ENCODE peak calls at places on chromosomes 11 and 22, in nine cellular contexts. One of them, this sample, is unnamed.

GRCh38 chr22:43887391-43887790 is 4.4 kb downstream of the PNPLA5 start:
- DNase-seq in mesothelial cell of epicardium: no peak
- DNase-seq in mucosa of descending colon: no peak
- DNase-seq in fibroblast of lung: no peak
- DNase-seq in tibial artery: no peak
- DNase-seq in foreskin fibroblast: no peak
- DNase-seq in psoas muscle: peak
- DNase-seq in fibroblast of villous mesenchyme: no peak
- DNase-seq in fibroblast of pulmonary artery: no peak
- DNase-seq in this sample: no peak

GRCh38 chr11:74220376-74220775 is 49.3 kb downstream of the PPME1 start:
- DNase-seq in mesothelial cell of epicardium: no peak
- DNase-seq in mucosa of descending colon: no peak
- DNase-seq in fibroblast of lung: peak
- DNase-seq in tibial artery: no peak
- DNase-seq in foreskin fibroblast: no peak
- DNase-seq in psoas muscle: no peak
- DNase-seq in fibroblast of villous mesenchyme: peak
- DNase-seq in fibroblast of pulmonary artery: peak
- DNase-seq in this sample: no peak

GRCh38 chr11:19777342-19778102 is 64.9 kb downstream of the NAV2 start:
- DNase-seq in mesothelial cell of epicardium: no peak
- DNase-seq in mucosa of descending colon: peak
- DNase-seq in fibroblast of lung: peak
- DNase-seq in tibial artery: no peak
- DNase-seq in foreskin fibroblast: no peak
- DNase-seq in psoas muscle: no peak
- DNase-seq in fibroblast of villous mesenchyme: peak
- DNase-seq in fibroblast of pulmonary artery: peak
- DNase-seq in this sample: no peak

GRCh38 chr11:1358286-1358685 is 31.4 kb upstream of the BRSK2 start:
- DNase-seq in mesothelial cell of epicardium: no peak
- DNase-seq in mucosa of descending colon: peak
- DNase-seq in fibroblast of lung: no peak
- DNase-seq in tibial artery: no peak
- DNase-seq in foreskin fibroblast: no peak
- DNase-seq in psoas muscle: peak
- DNase-seq in fibroblast of villous mesenchyme: peak
- DNase-seq in fibroblast of pulmonary artery: peak
- DNase-seq in this sample: no peak

GRCh38 chr11:125082611-125083311 is 19.7 kb downstream of the SLC37A2 start:
- DNase-seq in mesothelial cell of epicardium: no peak
- DNase-seq in mucosa of descending colon: no peak
- DNase-seq in fibroblast of lung: peak
- DNase-seq in tibial artery: no peak
- DNase-seq in foreskin fibroblast: peak
- DNase-seq in psoas muscle: no peak
- DNase-seq in fibroblast of villous mesenchyme: peak
- DNase-seq in fibroblast of pulmonary artery: peak
- DNase-seq in this sample: no peak

GRCh38 chr11:3808846-3809623 is 675 bp downstream of the PGAP2 start:
- DNase-seq in mesothelial cell of epicardium: no peak
- DNase-seq in mucosa of descending colon: peak
- DNase-seq in fibroblast of lung: peak
- DNase-seq in tibial artery: no peak
- DNase-seq in foreskin fibroblast: peak
- DNase-seq in psoas muscle: no peak
- DNase-seq in fibroblast of villous mesenchyme: peak
- DNase-seq in fibroblast of pulmonary artery: peak
- DNase-seq in this sample: no peak

GRCh38 chr11:110472858-110473257 is 43.1 kb downstream of the FDX1 start:
- DNase-seq in mesothelial cell of epicardium: no peak
- DNase-seq in mucosa of descending colon: no peak
- DNase-seq in fibroblast of lung: peak
- DNase-seq in tibial artery: no peak
- DNase-seq in foreskin fibroblast: peak
- DNase-seq in psoas muscle: no peak
- DNase-seq in fibroblast of villous mesenchyme: peak
- DNase-seq in fibroblast of pulmonary artery: peak
- DNase-seq in this sample: no peak

GRCh38 chr11:17786824-17787525 is 52.4 kb downstream of the KCNC1 start:
- DNase-seq in mesothelial cell of epicardium: no peak
- DNase-seq in mucosa of descending colon: no peak
- DNase-seq in fibroblast of lung: peak
- DNase-seq in tibial artery: no peak
- DNase-seq in foreskin fibroblast: peak
- DNase-seq in psoas muscle: peak
- DNase-seq in fibroblast of villous mesenchyme: peak
- DNase-seq in fibroblast of pulmonary artery: peak
- DNase-seq in this sample: no peak

GRCh38 chr11:8201524-8202365 is 32.9 kb upstream of the RIC3 start:
- DNase-seq in mesothelial cell of epicardium: no peak
- DNase-seq in mucosa of descending colon: no peak
- DNase-seq in fibroblast of lung: no peak
- DNase-seq in tibial artery: no peak
- DNase-seq in foreskin fibroblast: no peak
- DNase-seq in psoas muscle: no peak
- DNase-seq in fibroblast of villous mesenchyme: no peak
- DNase-seq in fibroblast of pulmonary artery: no peak
- DNase-seq in this sample: no peak

DNA sequence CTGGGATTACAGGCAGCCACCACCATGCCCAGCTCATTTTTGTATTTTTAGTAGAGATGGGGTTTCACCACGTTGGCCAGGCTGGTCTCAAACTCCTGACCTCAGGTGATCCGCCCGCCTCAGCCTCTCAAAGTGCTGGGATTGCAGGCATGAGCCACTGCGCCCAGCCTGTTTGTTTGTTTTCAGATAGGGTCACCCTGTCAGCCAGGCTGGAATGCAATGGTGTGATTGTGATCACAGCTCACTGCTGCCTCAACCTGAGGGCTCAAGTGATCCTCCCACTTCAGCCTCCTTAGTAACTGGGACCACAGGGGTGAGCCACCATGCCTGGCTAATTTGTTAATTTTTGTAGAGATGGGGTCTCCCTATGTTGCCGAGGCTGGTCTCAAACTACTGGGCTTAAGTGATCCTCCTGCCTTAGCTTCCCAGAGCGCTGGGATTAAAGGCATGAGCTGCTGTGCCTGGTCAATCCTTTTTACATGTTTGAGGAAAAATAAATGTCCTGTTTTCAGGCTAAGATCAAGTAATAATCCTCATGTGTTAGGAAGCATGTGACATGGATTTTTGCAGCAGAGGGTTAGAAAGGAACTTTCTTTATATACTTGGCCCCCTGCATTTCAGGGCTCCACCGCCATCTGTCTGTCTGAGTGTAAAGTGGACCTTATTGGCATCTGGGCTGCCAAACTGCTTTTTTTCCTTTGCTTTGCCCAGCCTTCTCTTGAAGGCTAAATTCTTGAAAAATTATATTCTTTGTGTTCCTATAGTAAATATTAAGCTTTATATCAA is 4.8 kb upstream of the SLC3A2 start:
- DNase-seq in mesothelial cell of epicardium: no peak
- DNase-seq in mucosa of descending colon: no peak
- DNase-seq in fibroblast of lung: no peak
- DNase-seq in tibial artery: no peak
- DNase-seq in foreskin fibroblast: no peak
- DNase-seq in psoas muscle: no peak
- DNase-seq in fibroblast of villous mesenchyme: no peak
- DNase-seq in fibroblast of pulmonary artery: no peak
- DNase-seq in this sample: no peak
- TF ChIP-seq CTCF in mesothelial cell of epicardium: no peak
- TF ChIP-seq CTCF in mucosa of descending colon: no peak
- TF ChIP-seq CTCF in fibroblast of lung: no peak
- TF ChIP-seq CTCF in tibial artery: no peak
- TF ChIP-seq CTCF in foreskin fibroblast: no peak
- TF ChIP-seq CTCF in psoas muscle: no peak
- TF ChIP-seq CTCF in fibroblast of villous mesenchyme: no peak
- TF ChIP-seq CTCF in fibroblast of pulmonary artery: no peak
- TF ChIP-seq CTCF in this sample: no peak

GRCh38 chr22:39384750-39385480 is 14.7 kb upstream of the TAB1 start:
- DNase-seq in mesothelial cell of epicardium: no peak
- DNase-seq in mucosa of descending colon: no peak
- DNase-seq in fibroblast of lung: no peak
- DNase-seq in tibial artery: no peak
- DNase-seq in foreskin fibroblast: no peak
- DNase-seq in psoas muscle: no peak
- DNase-seq in fibroblast of villous mesenchyme: peak
- DNase-seq in fibroblast of pulmonary artery: peak
- DNase-seq in this sample: no peak
- TF ChIP-seq CTCF in mesothelial cell of epicardium: no peak
- TF ChIP-seq CTCF in mucosa of descending colon: no peak
- TF ChIP-seq CTCF in fibroblast of lung: peak
- TF ChIP-seq CTCF in tibial artery: no peak
- TF ChIP-seq CTCF in foreskin fibroblast: peak
- TF ChIP-seq CTCF in psoas muscle: peak
- TF ChIP-seq CTCF in fibroblast of villous mesenchyme: peak
- TF ChIP-seq CTCF in fibroblast of pulmonary artery: peak
- TF ChIP-seq CTCF in this sample: no peak

GRCh38 chr11:9756878-9757277 is 93.0 kb downstream of the SWAP70 start:
- DNase-seq in mesothelial cell of epicardium: no peak
- DNase-seq in mucosa of descending colon: no peak
- DNase-seq in fibroblast of lung: no peak
- DNase-seq in tibial artery: no peak
- DNase-seq in foreskin fibroblast: no peak
- DNase-seq in psoas muscle: no peak
- DNase-seq in fibroblast of villous mesenchyme: no peak
- DNase-seq in fibroblast of pulmonary artery: no peak
- DNase-seq in this sample: no peak

GRCh38 chr11:9760180-9760550 is 96.3 kb downstream of the SWAP70 start:
- DNase-seq in mesothelial cell of epicardium: no peak
- DNase-seq in mucosa of descending colon: peak
- DNase-seq in fibroblast of lung: peak
- DNase-seq in tibial artery: peak
- DNase-seq in foreskin fibroblast: peak
- DNase-seq in psoas muscle: peak
- DNase-seq in fibroblast of villous mesenchyme: peak
- DNase-seq in fibroblast of pulmonary artery: peak
- DNase-seq in this sample: no peak

GRCh38 chr11:9757809-9758675 is 94.2 kb downstream of the SWAP70 start:
- DNase-seq in mesothelial cell of epicardium: peak
- DNase-seq in mucosa of descending colon: peak
- DNase-seq in fibroblast of lung: peak
- DNase-seq in tibial artery: peak
- DNase-seq in foreskin fibroblast: peak
- DNase-seq in psoas muscle: peak
- DNase-seq in fibroblast of villous mesenchyme: peak
- DNase-seq in fibroblast of pulmonary artery: peak
- DNase-seq in this sample: peak

GRCh38 chr11:9759519-9760179 is 95.8 kb downstream of the SWAP70 start:
- DNase-seq in mesothelial cell of epicardium: no peak
- DNase-seq in mucosa of descending colon: peak
- DNase-seq in fibroblast of lung: peak
- DNase-seq in tibial artery: peak
- DNase-seq in foreskin fibroblast: peak
- DNase-seq in psoas muscle: peak
- DNase-seq in fibroblast of villous mesenchyme: peak
- DNase-seq in fibroblast of pulmonary artery: peak
- DNase-seq in this sample: peak

DNA sequence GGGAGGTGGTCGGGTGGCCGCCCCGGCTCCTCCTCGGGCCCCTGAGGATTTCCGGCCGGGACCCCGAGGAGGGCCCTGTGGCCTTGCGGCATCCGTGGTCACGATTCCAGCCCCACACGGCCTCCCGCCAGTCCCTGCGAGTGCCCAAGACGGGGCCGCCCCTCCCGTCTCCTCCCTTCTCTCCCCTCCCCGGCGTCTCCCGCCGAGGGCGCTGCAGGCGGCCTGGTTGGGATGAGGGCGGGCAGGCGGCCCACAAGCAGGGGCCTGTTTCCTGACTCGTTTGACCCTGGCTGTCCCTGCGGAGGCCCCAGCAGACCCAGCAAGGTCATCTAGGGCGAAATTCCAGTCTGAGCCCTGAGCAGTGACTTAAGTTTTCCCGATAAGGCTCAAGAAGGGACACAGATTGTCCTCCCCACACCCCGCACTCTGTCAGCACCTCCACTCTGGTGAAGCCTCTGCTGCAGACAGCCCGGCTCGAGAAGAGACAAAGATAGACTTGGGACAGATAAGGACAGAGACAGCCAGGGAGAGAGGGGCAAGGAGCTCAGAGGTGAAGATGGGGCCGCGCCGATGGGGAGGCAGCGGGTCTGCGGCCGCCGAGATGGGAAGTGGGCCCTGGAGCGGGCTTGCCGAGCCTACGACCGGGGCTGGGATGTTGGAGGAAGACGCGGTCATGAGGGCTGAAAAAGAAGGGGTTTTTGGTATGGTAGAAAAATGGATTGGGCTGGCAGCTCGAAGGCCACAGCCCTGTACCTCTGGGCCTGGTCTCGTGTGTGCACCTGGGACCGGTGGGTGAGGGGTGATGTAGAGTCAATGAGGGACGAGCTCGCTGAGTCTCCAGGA is 95.0 kb downstream of the SWAP70 start:
- DNase-seq in mesothelial cell of epicardium: peak
- DNase-seq in mucosa of descending colon: peak
- DNase-seq in fibroblast of lung: peak
- DNase-seq in tibial artery: peak
- DNase-seq in foreskin fibroblast: peak
- DNase-seq in psoas muscle: peak
- DNase-seq in fibroblast of villous mesenchyme: peak
- DNase-seq in fibroblast of pulmonary artery: peak
- DNase-seq in this sample: peak
- TF ChIP-seq CTCF in mesothelial cell of epicardium: no peak
- TF ChIP-seq CTCF in mucosa of descending colon: no peak
- TF ChIP-seq CTCF in fibroblast of lung: peak
- TF ChIP-seq CTCF in tibial artery: no peak
- TF ChIP-seq CTCF in foreskin fibroblast: peak
- TF ChIP-seq CTCF in psoas muscle: peak
- TF ChIP-seq CTCF in fibroblast of villous mesenchyme: peak
- TF ChIP-seq CTCF in fibroblast of pulmonary artery: peak
- TF ChIP-seq CTCF in this sample: no peak

DNA sequence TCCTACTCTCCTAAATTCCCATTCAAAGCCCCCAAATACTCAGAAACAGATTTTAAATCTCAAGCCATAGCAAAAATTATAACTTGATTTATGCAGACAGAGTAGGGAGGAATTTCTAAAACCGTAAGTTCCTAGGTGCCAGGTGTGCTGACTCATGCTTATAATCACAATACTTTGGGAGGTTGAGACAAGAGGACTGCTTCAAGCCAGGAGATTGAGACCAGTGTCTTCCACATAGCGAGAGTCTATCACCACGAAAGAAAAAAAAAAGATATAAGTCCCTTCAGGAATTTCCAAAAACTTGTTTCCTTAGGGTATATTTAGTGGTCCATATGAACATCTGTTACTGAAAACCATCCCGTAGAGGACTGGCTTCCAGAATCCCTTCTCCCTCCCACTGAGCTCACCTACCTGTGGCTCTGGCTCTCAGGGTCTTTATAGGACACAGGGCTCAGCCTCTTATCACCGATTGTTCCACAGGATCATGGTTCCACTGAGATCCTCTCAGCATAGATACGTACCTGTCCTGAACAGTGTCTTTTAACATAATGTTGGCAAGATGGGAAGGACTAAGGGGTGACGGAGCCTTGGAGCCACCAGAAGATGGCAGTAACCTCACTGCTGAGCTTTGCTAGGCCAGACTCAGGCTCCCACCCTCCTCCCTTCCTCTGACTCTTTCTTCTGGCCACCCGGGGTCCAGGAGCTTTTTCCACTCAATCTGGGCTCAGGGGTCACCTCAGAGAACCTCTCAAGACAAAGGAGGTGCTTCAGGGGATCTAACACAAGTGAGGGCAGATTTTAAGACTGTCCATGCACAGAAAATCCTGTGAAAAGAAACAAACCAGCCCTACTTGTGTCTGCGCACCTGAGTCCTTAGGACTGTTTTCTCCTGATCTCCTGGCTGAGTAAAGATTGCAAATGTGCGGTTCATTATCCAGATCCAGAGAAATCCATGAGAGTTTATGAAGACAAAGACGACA is 117.5 kb upstream of the TOP3B start:
- DNase-seq in mesothelial cell of epicardium: no peak
- DNase-seq in mucosa of descending colon: no peak
- DNase-seq in fibroblast of lung: no peak
- DNase-seq in tibial artery: no peak
- DNase-seq in foreskin fibroblast: no peak
- DNase-seq in psoas muscle: no peak
- DNase-seq in fibroblast of villous mesenchyme: peak
- DNase-seq in fibroblast of pulmonary artery: peak
- DNase-seq in this sample: no peak
- TF ChIP-seq CTCF in mesothelial cell of epicardium: no peak
- TF ChIP-seq CTCF in mucosa of descending colon: no peak
- TF ChIP-seq CTCF in fibroblast of lung: peak
- TF ChIP-seq CTCF in tibial artery: no peak
- TF ChIP-seq CTCF in foreskin fibroblast: peak
- TF ChIP-seq CTCF in psoas muscle: no peak
- TF ChIP-seq CTCF in fibroblast of villous mesenchyme: peak
- TF ChIP-seq CTCF in fibroblast of pulmonary artery: peak
- TF ChIP-seq CTCF in this sample: no peak